ENCODE peak calls at places on chromosomes 16 and 17, in four cellular contexts. One of them, this sample, is unnamed.
A peak's percentile ranks its signal among the peaks of the same experiment; 100 is the strongest.

GRCh38 chr17:45427181-45427835 is 5.4 kb downstream of the ARHGAP27 start:
- DNase-seq in activated CD4-positive, alpha-beta T cell treated with anti-CD3 and anti-CD28 coated beads for 24 hours: no peak
- DNase-seq in CD4-positive, alpha-beta memory T cell: no peak
- DNase-seq in H9: peak; percentile 28
- DNase-seq in this sample: no peak

GRCh38 chr17:1473841-1474240 is 17.8 kb upstream of the CRK start:
- DNase-seq in activated CD4-positive, alpha-beta T cell treated with anti-CD3 and anti-CD28 coated beads for 24 hours: no peak
- DNase-seq in CD4-positive, alpha-beta memory T cell: no peak
- DNase-seq in H9: no peak
- DNase-seq in this sample: no peak

GRCh38 chr17:44878627-44879221 is 20.5 kb downstream of the EFTUD2 start:
- DNase-seq in activated CD4-positive, alpha-beta T cell treated with anti-CD3 and anti-CD28 coated beads for 24 hours: no peak
- DNase-seq in H9: no peak
- DNase-seq in CD4-positive, alpha-beta memory T cell: peak; percentile 16
- DNase-seq in this sample: no peak

GRCh38 chr17:58960068-58960467 is 146.6 kb downstream of the TRIM37 start:
- DNase-seq in H9: no peak
- DNase-seq in CD4-positive, alpha-beta memory T cell: no peak
- DNase-seq in activated CD4-positive, alpha-beta T cell treated with anti-CD3 and anti-CD28 coated beads for 24 hours: no peak
- DNase-seq in this sample: peak; percentile 12

GRCh38 chr17:30958187-30958586 is 12.7 kb upstream of the RNF135 start:
- DNase-seq in CD4-positive, alpha-beta memory T cell: no peak
- DNase-seq in H9: no peak
- DNase-seq in activated CD4-positive, alpha-beta T cell treated with anti-CD3 and anti-CD28 coated beads for 24 hours: no peak
- DNase-seq in this sample: no peak

GRCh38 chr17:6831662-6832263 is at the start of gene TEKT1:
- DNase-seq in H9: peak; percentile 98
- DNase-seq in activated CD4-positive, alpha-beta T cell treated with anti-CD3 and anti-CD28 coated beads for 24 hours: peak; percentile 32
- DNase-seq in CD4-positive, alpha-beta memory T cell: peak; percentile 75
- DNase-seq in this sample: peak; percentile 9

GRCh38 chr17:67290994-67291362 is 46.0 kb upstream of the HELZ start:
- DNase-seq in CD4-positive, alpha-beta memory T cell: no peak
- DNase-seq in H9: no peak
- DNase-seq in activated CD4-positive, alpha-beta T cell treated with anti-CD3 and anti-CD28 coated beads for 24 hours: no peak
- DNase-seq in this sample: no peak

GRCh38 chr17:31148205-31148604 is 53.4 kb downstream of the NF1 start:
- DNase-seq in H9: no peak
- DNase-seq in CD4-positive, alpha-beta memory T cell: no peak
- DNase-seq in activated CD4-positive, alpha-beta T cell treated with anti-CD3 and anti-CD28 coated beads for 24 hours: no peak
- DNase-seq in this sample: no peak

GRCh38 chr16:64751906-64752305 is 370.0 kb downstream of the CDH11 start:
- DNase-seq in activated CD4-positive, alpha-beta T cell treated with anti-CD3 and anti-CD28 coated beads for 24 hours: no peak
- DNase-seq in H9: no peak
- DNase-seq in CD4-positive, alpha-beta memory T cell: no peak
- DNase-seq in this sample: no peak

GRCh38 chr17:7700510-7700909 is 4.5 kb upstream of the EFNB3 start:
- DNase-seq in H9: no peak
- DNase-seq in CD4-positive, alpha-beta memory T cell: no peak
- DNase-seq in activated CD4-positive, alpha-beta T cell treated with anti-CD3 and anti-CD28 coated beads for 24 hours: no peak
- DNase-seq in this sample: no peak

GRCh38 chr17:79530361-79531105 is 80.3 kb downstream of the RBFOX3 start:
- DNase-seq in activated CD4-positive, alpha-beta T cell treated with anti-CD3 and anti-CD28 coated beads for 24 hours: no peak
- DNase-seq in CD4-positive, alpha-beta memory T cell: no peak
- DNase-seq in H9: no peak
- DNase-seq in this sample: no peak

GRCh38 chr17:27351741-27352140 is 57.8 kb downstream of the WSB1 start:
- DNase-seq in CD4-positive, alpha-beta memory T cell: no peak
- DNase-seq in H9: no peak
- DNase-seq in activated CD4-positive, alpha-beta T cell treated with anti-CD3 and anti-CD28 coated beads for 24 hours: no peak
- DNase-seq in this sample: no peak

GRCh38 chr16:27729516-27730304 is 179.8 kb downstream of the KATNIP start:
- DNase-seq in CD4-positive, alpha-beta memory T cell: no peak
- DNase-seq in H9: no peak
- DNase-seq in activated CD4-positive, alpha-beta T cell treated with anti-CD3 and anti-CD28 coated beads for 24 hours: no peak
- DNase-seq in this sample: no peak

GRCh38 chr16:71848622-71849021 is 2.8 kb downstream of the ATXN1L start:
- DNase-seq in CD4-positive, alpha-beta memory T cell: no peak
- DNase-seq in activated CD4-positive, alpha-beta T cell treated with anti-CD3 and anti-CD28 coated beads for 24 hours: no peak
- DNase-seq in H9: no peak
- DNase-seq in this sample: no peak

GRCh38 chr17:45302649-45303173 is 14.1 kb downstream of the MAP3K14 start:
- DNase-seq in activated CD4-positive, alpha-beta T cell treated with anti-CD3 and anti-CD28 coated beads for 24 hours: no peak
- DNase-seq in H9: no peak
- DNase-seq in CD4-positive, alpha-beta memory T cell: no peak
- DNase-seq in this sample: no peak

GRCh38 chr17:292531-293382 is 59.9 kb downstream of the RPH3AL start:
- DNase-seq in CD4-positive, alpha-beta memory T cell: no peak
- DNase-seq in H9: no peak
- DNase-seq in activated CD4-positive, alpha-beta T cell treated with anti-CD3 and anti-CD28 coated beads for 24 hours: no peak
- DNase-seq in this sample: no peak

GRCh38 chr17:38727661-38728220 is 2.4 kb upstream of the CISD3 start:
- DNase-seq in H9: no peak
- DNase-seq in activated CD4-positive, alpha-beta T cell treated with anti-CD3 and anti-CD28 coated beads for 24 hours: peak; percentile 61
- DNase-seq in CD4-positive, alpha-beta memory T cell: no peak
- DNase-seq in this sample: no peak

GRCh38 chr16:14378131-14378551 is 251.9 kb downstream of the PARN start:
- DNase-seq in activated CD4-positive, alpha-beta T cell treated with anti-CD3 and anti-CD28 coated beads for 24 hours: no peak
- DNase-seq in CD4-positive, alpha-beta memory T cell: no peak
- DNase-seq in H9: no peak
- DNase-seq in this sample: no peak

GRCh38 chr17:16215965-16216316 is 607 bp upstream of the NCOR1 start:
- DNase-seq in CD4-positive, alpha-beta memory T cell: peak; percentile 25
- DNase-seq in activated CD4-positive, alpha-beta T cell treated with anti-CD3 and anti-CD28 coated beads for 24 hours: no peak
- DNase-seq in H9: peak; percentile 81
- DNase-seq in this sample: no peak

GRCh38 chr16:30948087-30948955 is 547 bp upstream of the ORAI3 start:
- DNase-seq in activated CD4-positive, alpha-beta T cell treated with anti-CD3 and anti-CD28 coated beads for 24 hours: no peak
- DNase-seq in CD4-positive, alpha-beta memory T cell: no peak
- DNase-seq in H9: peak; percentile 100
- DNase-seq in this sample: no peak

GRCh38 chr17:30421592-30421991 is 42.9 kb downstream of the CPD start:
- DNase-seq in activated CD4-positive, alpha-beta T cell treated with anti-CD3 and anti-CD28 coated beads for 24 hours: no peak
- DNase-seq in H9: no peak
- DNase-seq in CD4-positive, alpha-beta memory T cell: no peak
- DNase-seq in this sample: no peak

GRCh38 chr17:42819939-42820535 is 4.0 kb downstream of the BECN1 start:
- DNase-seq in H9: peak; percentile 89
- DNase-seq in activated CD4-positive, alpha-beta T cell treated with anti-CD3 and anti-CD28 coated beads for 24 hours: peak; percentile 46
- DNase-seq in CD4-positive, alpha-beta memory T cell: peak; percentile 49
- DNase-seq in this sample: peak; percentile 36

GRCh38 chr17:11996722-11997146 is 541 bp downstream of the ZNF18 start:
- DNase-seq in H9: no peak
- DNase-seq in activated CD4-positive, alpha-beta T cell treated with anti-CD3 and anti-CD28 coated beads for 24 hours: peak; percentile 18
- DNase-seq in CD4-positive, alpha-beta memory T cell: no peak
- DNase-seq in this sample: peak; percentile 30

GRCh38 chr17:59840329-59840907 is 52.3 kb downstream of the TUBD1 start:
- DNase-seq in CD4-positive, alpha-beta memory T cell: peak; percentile 27
- DNase-seq in H9: peak; percentile 82
- DNase-seq in activated CD4-positive, alpha-beta T cell treated with anti-CD3 and anti-CD28 coated beads for 24 hours: no peak
- DNase-seq in this sample: no peak

GRCh38 chr17:29240477-29240876 is 6.2 kb upstream of the CRYBA1 start:
- DNase-seq in CD4-positive, alpha-beta memory T cell: no peak
- DNase-seq in activated CD4-positive, alpha-beta T cell treated with anti-CD3 and anti-CD28 coated beads for 24 hours: no peak
- DNase-seq in H9: no peak
- DNase-seq in this sample: no peak

GRCh38 chr16:81573533-81573932 is 128.9 kb downstream of the CMIP start:
- DNase-seq in activated CD4-positive, alpha-beta T cell treated with anti-CD3 and anti-CD28 coated beads for 24 hours: no peak
- DNase-seq in H9: no peak
- DNase-seq in CD4-positive, alpha-beta memory T cell: no peak
- DNase-seq in this sample: no peak

This sample was measured in GM18507.